ENCODE peak calls at places on chromosomes 6 and 20, in eight cellular contexts. One of them, this sample, is unnamed.
A peak's percentile ranks its signal among the peaks of the same experiment; 100 is the strongest.

GRCh38 chr20:43379239-43379917 is 78.3 kb upstream of the SRSF6 start:
- DNase-seq in MM.1S: no peak
- DNase-seq in mesendoderm: no peak
- DNase-seq in CD8-positive, alpha-beta memory T cell: no peak
- DNase-seq in AG09309: peak; percentile 77
- DNase-seq in OCI-LY7: no peak
- DNase-seq in endodermal cell: no peak
- DNase-seq in GM06990: no peak
- DNase-seq in this sample: peak; percentile 56

GRCh38 chr6:53347250-53347920 is 1.4 kb downstream of the ELOVL5 start:
- DNase-seq in MM.1S: peak; percentile 43
- DNase-seq in mesendoderm: no peak
- DNase-seq in CD8-positive, alpha-beta memory T cell: peak; percentile 57
- DNase-seq in AG09309: no peak
- DNase-seq in OCI-LY7: peak; percentile 77
- DNase-seq in endodermal cell: no peak
- DNase-seq in GM06990: no peak
- DNase-seq in this sample: no peak

GRCh38 chr6:97405818-97406409 is 122.9 kb upstream of the MMS22L start:
- DNase-seq in MM.1S: no peak
- DNase-seq in mesendoderm: peak; percentile 73
- DNase-seq in CD8-positive, alpha-beta memory T cell: no peak
- DNase-seq in AG09309: no peak
- DNase-seq in OCI-LY7: no peak
- DNase-seq in endodermal cell: no peak
- DNase-seq in GM06990: no peak
- DNase-seq in this sample: no peak

GRCh38 chr6:38773338-38773737 is 58.2 kb downstream of the DNAH8 start:
- DNase-seq in MM.1S: peak; percentile 24
- DNase-seq in mesendoderm: peak; percentile 83
- DNase-seq in CD8-positive, alpha-beta memory T cell: no peak
- DNase-seq in AG09309: no peak
- DNase-seq in OCI-LY7: peak; percentile 11
- DNase-seq in endodermal cell: peak; percentile 89
- DNase-seq in GM06990: no peak
- DNase-seq in this sample: no peak

GRCh38 chr6:30862156-30862875 is 22.0 kb upstream of the DDR1 start:
- DNase-seq in MM.1S: no peak
- DNase-seq in mesendoderm: no peak
- DNase-seq in CD8-positive, alpha-beta memory T cell: no peak
- DNase-seq in AG09309: no peak
- DNase-seq in OCI-LY7: no peak
- DNase-seq in endodermal cell: no peak
- DNase-seq in GM06990: no peak
- DNase-seq in this sample: no peak

GRCh38 chr6:99507648-99508047 is 7.6 kb downstream of the USP45 start:
- DNase-seq in MM.1S: no peak
- DNase-seq in mesendoderm: no peak
- DNase-seq in CD8-positive, alpha-beta memory T cell: no peak
- DNase-seq in AG09309: no peak
- DNase-seq in OCI-LY7: no peak
- DNase-seq in endodermal cell: no peak
- DNase-seq in GM06990: no peak
- DNase-seq in this sample: no peak

GRCh38 chr6:39823187-39823815 is 31.1 kb downstream of the DAAM2 start:
- DNase-seq in MM.1S: no peak
- DNase-seq in mesendoderm: no peak
- DNase-seq in CD8-positive, alpha-beta memory T cell: no peak
- DNase-seq in AG09309: no peak
- DNase-seq in OCI-LY7: no peak
- DNase-seq in endodermal cell: no peak
- DNase-seq in GM06990: no peak
- DNase-seq in this sample: no peak

GRCh38 chr20:40008177-40008576 is 680.9 kb downstream of the MAFB start:
- DNase-seq in MM.1S: no peak
- DNase-seq in mesendoderm: peak; percentile 52
- DNase-seq in CD8-positive, alpha-beta memory T cell: no peak
- DNase-seq in AG09309: no peak
- DNase-seq in OCI-LY7: no peak
- DNase-seq in endodermal cell: no peak
- DNase-seq in GM06990: no peak
- DNase-seq in this sample: no peak

GRCh38 chr6:7540595-7540994 is 876 bp upstream of the DSP start:
- DNase-seq in MM.1S: no peak
- DNase-seq in mesendoderm: peak; percentile 84
- DNase-seq in CD8-positive, alpha-beta memory T cell: no peak
- DNase-seq in AG09309: no peak
- DNase-seq in OCI-LY7: no peak
- DNase-seq in endodermal cell: peak; percentile 76
- DNase-seq in GM06990: no peak
- DNase-seq in this sample: no peak

GRCh38 chr6:167825759-167826229 is 917 bp upstream of the AFDN start:
- DNase-seq in MM.1S: no peak
- DNase-seq in mesendoderm: peak; percentile 89
- DNase-seq in CD8-positive, alpha-beta memory T cell: no peak
- DNase-seq in AG09309: no peak
- DNase-seq in OCI-LY7: no peak
- DNase-seq in endodermal cell: peak; percentile 93
- DNase-seq in GM06990: peak; percentile 36
- DNase-seq in this sample: no peak

GRCh38 chr6:10383312-10384063 is 31.4 kb downstream of the TFAP2A start:
- DNase-seq in MM.1S: peak; percentile 30
- DNase-seq in mesendoderm: no peak
- DNase-seq in CD8-positive, alpha-beta memory T cell: no peak
- DNase-seq in AG09309: no peak
- DNase-seq in OCI-LY7: no peak
- DNase-seq in endodermal cell: peak; percentile 73
- DNase-seq in GM06990: no peak
- DNase-seq in this sample: no peak

GRCh38 chr20:32062776-32063170 is 10.7 kb downstream of the HCK start:
- DNase-seq in MM.1S: no peak
- DNase-seq in mesendoderm: no peak
- DNase-seq in CD8-positive, alpha-beta memory T cell: no peak
- DNase-seq in AG09309: no peak
- DNase-seq in OCI-LY7: no peak
- DNase-seq in endodermal cell: no peak
- DNase-seq in GM06990: peak; percentile 56
- DNase-seq in this sample: no peak
- H3K4me3 ChIP-seq in MM.1S: no peak overlapping the region
- H3K4me3 ChIP-seq in mesendoderm: no peak overlapping the region
- H3K4me3 ChIP-seq in CD8-positive, alpha-beta memory T cell: no peak overlapping the region
- H3K4me3 ChIP-seq in AG09309: no peak overlapping the region
- H3K4me3 ChIP-seq in OCI-LY7: no peak overlapping the region
- H3K4me3 ChIP-seq in endodermal cell: no peak overlapping the region
- H3K4me3 ChIP-seq in GM06990: no peak overlapping the region
- H3K4me3 ChIP-seq in this sample: no peak overlapping the region

GRCh38 chr6:27593200-27593818 is 120.4 kb upstream of the ZNF184 start:
- DNase-seq in MM.1S: no peak
- DNase-seq in mesendoderm: no peak
- DNase-seq in CD8-positive, alpha-beta memory T cell: no peak
- DNase-seq in AG09309: no peak
- DNase-seq in OCI-LY7: no peak
- DNase-seq in endodermal cell: peak; percentile 75
- DNase-seq in GM06990: peak; percentile 59
- DNase-seq in this sample: no peak

GRCh38 chr6:27593861-27594260 is 121.0 kb upstream of the ZNF184 start:
- DNase-seq in MM.1S: no peak
- DNase-seq in mesendoderm: no peak
- DNase-seq in CD8-positive, alpha-beta memory T cell: no peak
- DNase-seq in AG09309: no peak
- DNase-seq in OCI-LY7: no peak
- DNase-seq in endodermal cell: peak; percentile 60
- DNase-seq in GM06990: no peak
- DNase-seq in this sample: no peak

GRCh38 chr6:27591660-27592059 is 118.8 kb upstream of the ZNF184 start:
- DNase-seq in MM.1S: no peak
- DNase-seq in mesendoderm: peak; percentile 85
- DNase-seq in CD8-positive, alpha-beta memory T cell: no peak
- DNase-seq in AG09309: no peak
- DNase-seq in OCI-LY7: no peak
- DNase-seq in endodermal cell: peak; percentile 81
- DNase-seq in GM06990: peak; percentile 25
- DNase-seq in this sample: no peak

GRCh38 chr6:27592107-27592480 is 119.2 kb upstream of the ZNF184 start:
- DNase-seq in MM.1S: no peak
- DNase-seq in mesendoderm: peak; percentile 67
- DNase-seq in CD8-positive, alpha-beta memory T cell: no peak
- DNase-seq in AG09309: no peak
- DNase-seq in OCI-LY7: no peak
- DNase-seq in endodermal cell: peak; percentile 68
- DNase-seq in GM06990: peak; percentile 28
- DNase-seq in this sample: no peak

GRCh38 chr6:27592481-27593199 is 119.7 kb upstream of the ZNF184 start:
- DNase-seq in MM.1S: peak; percentile 41
- DNase-seq in mesendoderm: peak; percentile 98
- DNase-seq in CD8-positive, alpha-beta memory T cell: no peak
- DNase-seq in AG09309: no peak
- DNase-seq in OCI-LY7: peak; percentile 11
- DNase-seq in endodermal cell: peak; percentile 90
- DNase-seq in GM06990: peak; percentile 89
- DNase-seq in this sample: no peak
- H3K4me3 ChIP-seq in MM.1S: peak overlapping the region; percentile 6
- H3K4me3 ChIP-seq in mesendoderm: peak overlapping the region; percentile 79
- H3K4me3 ChIP-seq in CD8-positive, alpha-beta memory T cell: no peak overlapping the region
- H3K4me3 ChIP-seq in AG09309: peak overlapping the region; percentile 20
- H3K4me3 ChIP-seq in OCI-LY7: no peak overlapping the region
- H3K4me3 ChIP-seq in endodermal cell: peak overlapping the region; percentile 90
- H3K4me3 ChIP-seq in GM06990: peak overlapping the region; percentile 52
- H3K4me3 ChIP-seq in this sample: peak overlapping the region; percentile 46

DNA sequence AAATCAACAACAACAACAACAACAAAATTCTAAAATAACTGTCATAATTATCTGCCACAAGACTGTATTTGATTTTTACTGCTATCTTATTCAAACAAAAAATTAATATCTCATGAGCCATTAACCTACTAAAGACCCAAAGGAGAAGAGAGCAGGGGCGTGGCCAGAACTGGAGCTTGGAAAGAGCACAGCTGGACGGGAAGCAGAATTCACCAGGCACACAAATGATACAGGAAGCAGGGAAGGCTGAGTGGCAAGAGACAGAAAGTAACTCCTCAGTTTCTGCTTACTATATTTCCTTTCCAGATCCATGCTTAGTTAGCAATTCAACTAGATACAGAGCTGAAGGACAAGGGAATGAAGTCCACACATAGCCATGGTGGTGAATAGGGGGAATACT is 54.4 kb downstream of the FKBP5 start:
- DNase-seq in MM.1S: no peak
- DNase-seq in mesendoderm: no peak
- DNase-seq in CD8-positive, alpha-beta memory T cell: no peak
- DNase-seq in AG09309: no peak
- DNase-seq in OCI-LY7: no peak
- DNase-seq in endodermal cell: no peak
- DNase-seq in GM06990: no peak
- DNase-seq in this sample: no peak
- H3K4me3 ChIP-seq in MM.1S: no peak overlapping the region
- H3K4me3 ChIP-seq in mesendoderm: no peak overlapping the region
- H3K4me3 ChIP-seq in CD8-positive, alpha-beta memory T cell: no peak overlapping the region
- H3K4me3 ChIP-seq in AG09309: no peak overlapping the region
- H3K4me3 ChIP-seq in OCI-LY7: no peak overlapping the region
- H3K4me3 ChIP-seq in endodermal cell: no peak overlapping the region
- H3K4me3 ChIP-seq in GM06990: no peak overlapping the region
- H3K4me3 ChIP-seq in this sample: no peak overlapping the region

DNA sequence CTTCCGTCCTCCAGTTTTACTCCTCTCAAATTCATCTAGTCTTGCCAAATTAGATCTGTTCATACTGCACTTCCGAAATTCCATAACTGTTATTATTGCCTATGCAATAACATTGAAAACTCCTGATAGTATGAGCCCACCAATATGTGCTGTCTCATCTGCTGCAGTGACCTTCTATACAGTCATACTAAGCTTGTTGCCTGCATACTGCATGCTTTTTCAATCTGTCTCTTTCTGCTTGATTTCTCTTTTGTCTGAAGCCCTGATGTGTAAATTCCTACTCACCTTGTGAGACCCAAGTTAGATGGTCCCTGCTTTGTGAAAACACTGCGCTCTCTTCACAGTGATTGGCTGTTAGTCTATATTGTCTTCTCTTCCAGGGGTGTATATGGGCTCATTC is 1.1 kb downstream of the TBP start:
- DNase-seq in MM.1S: no peak
- DNase-seq in mesendoderm: no peak
- DNase-seq in CD8-positive, alpha-beta memory T cell: no peak
- DNase-seq in AG09309: no peak
- DNase-seq in OCI-LY7: no peak
- DNase-seq in endodermal cell: no peak
- DNase-seq in GM06990: no peak
- DNase-seq in this sample: no peak
- H3K4me3 ChIP-seq in MM.1S: peak overlapping the region; percentile 85
- H3K4me3 ChIP-seq in mesendoderm: no peak overlapping the region
- H3K4me3 ChIP-seq in CD8-positive, alpha-beta memory T cell: peak overlapping the region; percentile 78
- H3K4me3 ChIP-seq in AG09309: peak overlapping the region; percentile 99
- H3K4me3 ChIP-seq in OCI-LY7: peak overlapping the region; percentile 100
- H3K4me3 ChIP-seq in endodermal cell: peak overlapping the region; percentile 91
- H3K4me3 ChIP-seq in GM06990: peak overlapping the region; percentile 97
- H3K4me3 ChIP-seq in this sample: peak overlapping the region; percentile 98